ENCODE peak calls at places on chromosomes 4 and X, in five cellular contexts. F, U, B, X and R are unnamed samples.

GRCh38 chr4:26048378-26048882 is 134.4 kb downstream of the SMIM20 start:
- DNase-seq in F (peak), U (peak), B (no peak), X (peak), R (no peak)

GRCh38 chrX:80817002-80817401 is 7.3 kb upstream of the BRWD3 start:
- DNase-seq in F (no peak), X (no peak), B (no peak), U (no peak), R (no peak)

GRCh38 chr4:140633951-140634350 is 65.2 kb upstream of the UCP1 start:
- DNase-seq in U (no peak), F (no peak), X (no peak), B (no peak), R (no peak)

GRCh38 chr4:151652841-151653547 is 107.8 kb downstream of the GATB start:
- DNase-seq in F (no peak), X (no peak), B (no peak), U (no peak), R (no peak)

GRCh38 chrX:9131066-9131465 is 97.1 kb upstream of the FAM9B start:
- DNase-seq in F (no peak), B (no peak), X (no peak), U (no peak), R (no peak)

GRCh38 chrX:113260474-113260873 is 419.8 kb upstream of the AMOT start:
- DNase-seq in X (no peak), F (no peak), B (no peak), U (no peak), R (no peak)

GRCh38 chr4:71765837-71766236 is 18.0 kb downstream of the GC start:
- DNase-seq in B (no peak), F (no peak), U (no peak), X (no peak), R (no peak)

GRCh38 chr4:118754890-118755289 is 69.7 kb downstream of the METTL14 start:
- DNase-seq in F (no peak), X (no peak), B (no peak), U (no peak), R (no peak)

GRCh38 chr4:38681283-38682066 is 17.5 kb downstream of the KLF3 start:
- DNase-seq in X (no peak), U (peak), F (no peak), B (no peak), R (no peak)